ENCODE peak calls at places on chromosomes 1 and 21, in eight cellular contexts. J, F, Z, K, D, C, L and V are unnamed samples. For H3K4me1, the result is how much of the 10 kb centered on the place peaks cover.

GRCh38 chr1:177286396-177286795 is 115.6 kb downstream of the BRINP2 start:
- DNase-seq in K (no peak), D (no peak), C (no peak), Z (no peak), L (no peak), J (no peak), F (no peak), V (no peak)

GRCh38 chr1:35883681-35884155 is 709 bp downstream of the AGO1 start:
- DNase-seq in C (no peak), L (peak), K (no peak), F (peak), D (peak), J (peak), Z (peak), V (peak)

GRCh38 chr1:97145321-97145956 is 423.9 kb downstream of the PTBP2 start:
- DNase-seq in Z (peak), L (no peak), D (no peak), F (no peak), C (no peak), J (no peak), K (no peak), V (no peak)

GRCh38 chr1:230127105-230128054 is 60.3 kb downstream of the GALNT2 start:
- DNase-seq in F (no peak), L (no peak), Z (peak), K (no peak), D (no peak), J (no peak), C (no peak), V (no peak)

GRCh38 chr1:26946270-26946669 is 14.0 kb downstream of the KDF1 start:
- DNase-seq in J (no peak), Z (no peak), C (no peak), L (no peak), D (no peak), K (no peak), F (peak), V (no peak)

GRCh38 chr1:205588691-205589445 is 42.9 kb downstream of the ELK4 start:
- DNase-seq in F (no peak), K (peak), J (peak), L (peak), C (no peak), D (no peak), Z (peak), V (no peak)

GRCh38 chr1:33182896-33183295 is 1.1 kb upstream of the TRIM62 start:
- DNase-seq in F (no peak), C (no peak), L (no peak), J (no peak), K (no peak), Z (no peak), D (no peak), V (no peak)

GRCh38 chr1:10001016-10001665 is 4.1 kb downstream of the RBP7 start:
- DNase-seq in F (no peak), J (no peak), L (no peak), D (no peak), C (no peak), K (no peak), Z (no peak), V (peak)

GRCh38 chr1:183881387-183882084 is 76.6 kb downstream of the RGL1 start:
- DNase-seq in Z (peak), F (peak), J (peak), K (peak), D (peak), L (peak), C (no peak), V (peak)

GRCh38 chr1:244155661-244156060 is 104.6 kb downstream of the ZBTB18 start:
- DNase-seq in K (no peak), J (no peak), D (no peak), Z (no peak), L (no peak), C (no peak), F (no peak), V (no peak)

GRCh38 chr1:181086926-181087325 is 1.6 kb upstream of the IER5 start:
- DNase-seq in J (no peak), D (no peak), C (no peak), Z (no peak), L (no peak), F (no peak), K (no peak), V (no peak)

GRCh38 chr1:202888204-202888506 is 794 bp downstream of the RABIF start:
- DNase-seq in K (no peak), D (no peak), F (no peak), C (peak), Z (no peak), L (no peak), J (no peak), V (no peak)

DNA sequence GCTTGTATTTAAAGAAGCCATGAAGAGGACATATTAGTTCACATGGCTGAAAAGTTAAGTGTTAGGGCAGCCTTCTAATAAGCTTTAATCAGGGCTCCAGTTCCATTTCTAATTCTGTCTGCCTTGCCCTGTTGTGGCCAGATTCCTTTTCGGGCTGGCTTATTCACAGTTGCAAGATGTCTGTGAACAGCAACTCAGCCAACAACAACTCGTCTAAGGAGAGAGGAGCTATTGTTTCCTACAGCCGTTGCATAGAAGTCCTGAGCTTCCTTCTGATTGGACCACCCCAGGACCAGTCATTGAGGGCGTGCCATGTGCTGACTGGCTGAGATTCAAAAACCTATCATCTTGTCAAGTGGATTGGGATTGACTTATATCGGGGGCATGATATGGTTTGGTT is 18.6 kb upstream of the COQ8A start:
- DNase-seq in D (no peak), F (no peak), C (no peak), L (no peak), K (no peak), Z (no peak), J (no peak), V (no peak)
- H3K4me1 ChIP-seq in D (under half), F (under half), C (under half), L (under half), K (under half), Z (under half), J (under half), V (under half)

DNA sequence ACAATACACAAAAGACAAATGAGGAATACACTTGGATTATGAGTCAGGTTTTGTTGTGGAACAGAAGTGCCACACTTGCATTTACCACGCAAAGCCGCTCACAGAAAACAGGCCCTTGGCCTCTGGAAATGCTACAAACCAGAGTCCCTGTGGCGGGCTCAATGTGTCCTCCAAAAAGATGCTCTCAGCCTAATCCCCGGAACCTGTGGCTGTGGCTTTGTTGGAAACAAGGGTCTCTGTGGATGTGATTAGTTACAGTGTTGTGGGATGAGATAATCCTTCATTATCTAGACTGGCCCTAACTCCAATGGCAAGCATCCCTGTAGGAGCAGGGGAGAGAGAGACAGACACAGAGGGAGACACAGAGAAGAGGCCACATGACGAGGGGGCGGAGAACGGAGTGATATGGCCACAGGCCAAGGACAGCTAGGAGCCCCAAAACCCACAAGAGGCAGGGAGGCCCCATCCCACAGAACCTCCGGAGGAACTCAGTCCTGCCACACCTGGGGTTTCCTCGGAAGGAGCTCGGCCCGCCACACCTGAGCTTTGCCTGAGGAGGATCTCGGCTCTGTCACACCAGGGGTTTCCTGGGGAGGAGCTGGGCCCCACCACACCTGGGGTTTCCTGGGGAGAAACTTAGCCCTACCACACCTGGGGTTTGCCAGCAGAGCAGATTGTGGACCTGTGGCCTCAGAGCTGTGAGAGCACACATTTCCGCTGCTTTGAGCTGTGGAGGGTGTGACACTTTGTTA is 55.4 kb downstream of the NPHP4 start:
- DNase-seq in K (no peak), C (no peak), J (no peak), D (no peak), Z (peak), L (no peak), F (no peak), V (no peak)
- H3K4me1 ChIP-seq in K (under half), C (under half), J (under half), D (under half), Z (under half), L (under half), F (under half), V (under half)

GRCh38 chr21:17781524-17781923 is 37.6 kb downstream of the C21orf91 start:
- DNase-seq in F (no peak), K (no peak), J (no peak), D (no peak), C (no peak), L (no peak), Z (no peak), V (no peak)

GRCh38 chr21:17783003-17783402 is 36.2 kb downstream of the C21orf91 start:
- DNase-seq in L (no peak), Z (no peak), C (no peak), J (no peak), D (no peak), F (no peak), K (no peak), V (no peak)

GRCh38 chr21:17779486-17779885 is 39.7 kb downstream of the C21orf91 start:
- DNase-seq in C (no peak), L (no peak), F (no peak), D (no peak), K (no peak), J (no peak), Z (no peak), V (no peak)

GRCh38 chr21:17782051-17782450 is 37.1 kb downstream of the C21orf91 start:
- DNase-seq in J (no peak), Z (no peak), K (no peak), L (no peak), D (no peak), C (no peak), F (no peak), V (no peak)

DNA sequence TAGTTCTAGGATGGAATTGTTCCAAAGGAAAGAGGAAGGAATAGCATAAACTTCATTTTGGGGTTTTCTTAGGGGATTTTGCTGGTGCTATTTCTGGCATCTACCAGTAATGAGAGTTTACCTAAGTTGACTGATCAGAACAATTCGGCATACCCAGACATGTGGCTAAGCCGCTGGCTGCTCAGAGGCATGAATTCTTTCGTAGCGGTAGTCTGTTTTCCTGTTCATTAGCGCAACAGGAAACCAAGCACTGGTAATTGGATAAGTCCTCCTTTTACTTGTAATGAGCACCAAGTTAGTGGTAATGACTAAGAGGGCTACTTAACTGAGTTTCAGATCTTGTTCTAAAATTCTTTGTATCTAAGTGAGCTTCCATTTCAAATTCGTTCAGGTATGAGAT is 38.6 kb downstream of the C21orf91 start:
- DNase-seq in J (no peak), D (no peak), Z (peak), K (no peak), L (no peak), F (no peak), C (no peak), V (no peak)
- H3K4me1 ChIP-seq in J (under half), D (under half), Z (under half), K (under half), L (under half), F (under half), C (under half), V (half or more)

DNA sequence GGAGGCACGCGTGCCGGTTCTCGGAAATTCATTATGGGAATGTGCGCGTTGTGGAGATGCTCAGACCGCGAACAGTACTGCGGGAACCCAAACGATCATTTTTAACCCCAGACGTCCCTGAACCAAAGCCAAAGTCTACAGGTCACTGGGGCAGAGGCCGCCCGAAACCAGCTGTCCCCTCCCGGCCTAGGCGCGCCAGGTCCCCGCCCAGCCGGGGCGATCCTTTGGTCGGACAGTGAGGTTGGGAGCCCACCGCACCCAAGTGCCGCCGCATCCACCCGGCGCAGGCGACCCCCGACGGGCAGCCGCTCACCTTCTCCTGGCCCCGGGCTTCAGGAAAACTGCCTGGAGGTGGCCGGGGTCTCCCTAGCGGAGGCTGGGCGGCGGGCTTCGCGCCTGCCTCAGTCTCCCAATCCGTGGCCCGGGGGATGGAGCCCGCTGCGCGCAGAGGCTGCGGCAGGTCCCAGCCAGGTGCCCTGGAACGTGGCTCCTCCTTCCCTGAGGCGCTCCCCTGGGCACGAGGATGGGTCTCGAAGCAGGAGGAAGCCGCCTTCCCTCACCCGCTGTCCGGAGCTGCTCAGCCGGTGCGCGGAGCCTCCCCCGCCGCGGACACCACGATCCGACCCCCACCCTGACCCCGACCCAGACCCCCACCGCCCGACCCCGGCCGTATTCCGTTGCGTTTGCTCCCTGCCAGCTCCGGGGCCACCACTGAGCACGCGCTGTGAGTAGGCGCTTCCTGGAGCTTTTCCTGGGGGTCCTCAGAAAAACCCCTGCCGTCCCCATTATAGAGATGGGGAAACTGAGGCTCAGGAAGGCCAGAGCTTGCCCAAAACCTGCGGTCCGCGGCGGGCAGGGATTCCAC is 8.1 kb upstream of the SLX9 start:
- DNase-seq in Z (no peak), D (peak), K (no peak), C (no peak), F (no peak), L (peak), J (no peak), V (no peak)
- H3K4me1 ChIP-seq in Z (under half), D (under half), K (under half), C (under half), F (under half), L (under half), J (under half), V (half or more)

GRCh38 chr1:234537236-234537635 is 58.3 kb upstream of the TARBP1 start:
- DNase-seq in Z (no peak), F (no peak), C (no peak), J (no peak), D (no peak), L (no peak), K (no peak), V (no peak)
- H3K4me1 ChIP-seq in Z (under half), F (under half), C (under half), J (half or more), D (under half), L (under half), K (under half), V (under half)

GRCh38 chr1:167797005-167797404 is 75.2 kb downstream of the MPZL1 start:
- DNase-seq in D (peak), Z (peak), C (no peak), F (peak), L (peak), K (no peak), J (peak), V (peak)
- H3K4me1 ChIP-seq in D (under half), Z (under half), C (under half), F (under half), L (under half), K (under half), J (under half), V (under half)

DNA sequence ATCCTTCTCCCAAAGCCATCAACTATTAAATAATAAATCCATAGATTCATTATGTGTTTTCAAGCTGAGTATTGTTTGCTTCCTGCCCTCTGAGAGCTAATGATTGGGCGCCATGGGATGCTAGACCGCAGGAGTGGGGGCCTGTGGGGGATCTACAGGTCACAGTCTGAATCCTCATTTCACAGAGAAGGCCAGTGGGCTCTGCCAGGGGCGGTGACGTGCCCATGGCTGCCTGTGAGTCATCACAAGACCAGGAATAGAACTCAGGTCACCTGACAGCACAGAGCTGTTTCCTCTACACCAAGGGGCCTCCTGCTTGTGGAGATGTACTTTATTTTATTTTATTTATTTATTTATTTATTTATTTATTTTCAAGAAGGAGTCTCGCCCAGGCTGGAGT is 15.0 kb downstream of the IL6R start:
- DNase-seq in Z (no peak), F (peak), J (no peak), C (no peak), D (peak), K (no peak), L (peak), V (peak)
- H3K4me1 ChIP-seq in Z (under half), F (under half), J (under half), C (half or more), D (under half), K (under half), L (half or more), V (half or more)

DNA sequence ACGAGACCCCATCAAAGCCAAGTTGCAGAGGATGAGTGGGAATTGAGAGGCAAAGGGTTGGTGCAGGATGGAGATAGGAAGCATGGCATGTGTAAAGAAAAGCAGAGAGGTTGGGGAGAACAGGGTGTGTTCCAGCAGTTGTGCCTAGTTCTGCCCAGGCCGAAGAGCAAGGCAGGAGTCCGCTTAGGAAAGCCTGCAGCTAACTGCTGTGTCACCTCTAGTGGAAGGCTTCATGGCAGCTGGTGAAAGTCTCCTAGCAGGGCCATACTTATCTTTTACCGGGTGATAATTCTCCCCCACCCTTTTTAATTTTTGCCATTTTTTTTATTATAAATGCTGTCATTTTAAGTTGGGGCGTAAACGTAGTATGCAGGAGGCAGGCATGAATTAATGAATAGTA is 93.6 kb downstream of the NFIA start:
- DNase-seq in J (no peak), L (no peak), C (no peak), K (no peak), F (no peak), Z (no peak), D (no peak), V (no peak)
- H3K4me1 ChIP-seq in J (under half), L (under half), C (under half), K (under half), F (under half), Z (under half), D (under half), V (under half)

GRCh38 chr1:214214851-214215250 is 66.1 kb upstream of the SMYD2 start:
- DNase-seq in C (no peak), Z (no peak), L (no peak), F (no peak), K (no peak), J (no peak), D (no peak), V (no peak)

GRCh38 chr1:214215583-214215982 is 65.4 kb upstream of the SMYD2 start:
- DNase-seq in J (no peak), D (no peak), L (no peak), Z (no peak), C (no peak), K (no peak), F (no peak), V (no peak)

GRCh38 chr1:214213136-214213535 is 67.8 kb upstream of the SMYD2 start:
- DNase-seq in F (no peak), K (no peak), Z (no peak), L (no peak), J (no peak), D (no peak), C (no peak), V (no peak)

GRCh38 chr1:214216779-214217178 is 64.2 kb upstream of the SMYD2 start:
- DNase-seq in D (no peak), J (no peak), K (no peak), F (no peak), C (no peak), Z (no peak), L (no peak), V (no peak)

GRCh38 chr1:214216031-214216430 is 64.9 kb upstream of the SMYD2 start:
- DNase-seq in K (no peak), J (no peak), C (no peak), D (no peak), L (no peak), F (no peak), Z (no peak), V (no peak)
- H3K4me1 ChIP-seq in K (under half), J (under half), C (under half), D (under half), L (under half), F (under half), Z (under half), V (under half)

DNA sequence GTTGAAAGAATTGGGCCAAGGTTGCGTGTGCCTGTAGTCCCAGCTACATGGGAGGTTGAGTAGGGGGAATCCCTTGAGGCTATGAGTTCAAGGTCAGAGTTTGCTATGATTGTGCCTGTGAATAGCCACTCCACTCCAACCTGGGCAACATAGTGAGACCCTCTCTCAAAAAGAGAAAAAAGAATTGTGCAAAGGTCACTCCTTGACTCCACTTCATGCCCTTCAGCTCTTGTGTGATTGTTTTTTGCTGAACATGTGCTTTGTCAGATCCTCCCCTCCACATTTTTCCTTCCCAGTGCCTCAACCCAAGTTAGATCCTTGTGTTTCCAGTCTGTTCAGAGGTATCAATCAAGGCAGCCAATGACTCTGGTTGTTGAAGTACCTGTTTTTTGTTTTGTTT is 8.5 kb downstream of the TXNIP start:
- DNase-seq in F (no peak), L (no peak), K (no peak), D (no peak), Z (no peak), C (no peak), J (no peak), V (no peak)
- H3K4me1 ChIP-seq in F (under half), L (half or more), K (under half), D (under half), Z (under half), C (under half), J (under half), V (half or more)